ENCODE peak calls at places on chromosomes 5 and 9, in ten cellular contexts. A, T, J, G, W, P, L, U, H and S are unnamed samples.

GRCh38 chr9:114467226-114467750 is 38.0 kb downstream of the WHRN start:
- DNase-seq in A (no peak), T (no peak), J (no peak), G (no peak), W (no peak), P (no peak), L (no peak), U (no peak), H (no peak), S (no peak)

GRCh38 chr5:140303987-140304386 is 1.1 kb upstream of the PFDN1 start:
- DNase-seq in A (no peak), T (no peak), J (no peak), G (no peak), W (no peak), P (no peak), L (no peak), U (no peak), H (no peak), S (no peak)

GRCh38 chr5:154567155-154567554 is 89.1 kb upstream of the HAND1 start:
- DNase-seq in A (no peak), T (no peak), J (no peak), G (no peak), W (no peak), P (no peak), L (no peak), U (no peak), H (no peak), S (no peak)

GRCh38 chr5:10874561-10874960 is 113.5 kb upstream of the DAP start:
- DNase-seq in A (no peak), T (no peak), J (no peak), G (no peak), W (no peak), P (no peak), L (no peak), U (no peak), H (no peak), S (no peak)

GRCh38 chr5:11719888-11720481 is 184.3 kb downstream of the CTNND2 start:
- DNase-seq in A (no peak), T (no peak), J (peak; percentile 56), G (no peak), W (peak; percentile 77), P (peak; percentile 10), L (peak; percentile 39), U (peak; percentile 85), H (peak; percentile 84), S (no peak)

GRCh38 chr5:53448851-53449250 is 31.6 kb upstream of the FST start:
- DNase-seq in A (no peak), T (no peak), J (no peak), G (no peak), W (no peak), P (no peak), L (no peak), U (no peak), H (no peak), S (no peak)

GRCh38 chr5:12016149-12016740 is 112.0 kb upstream of the CTNND2 start:
- DNase-seq in A (no peak), T (no peak), J (no peak), G (no peak), W (no peak), P (peak; percentile 37), L (no peak), U (peak; percentile 47), H (peak; percentile 36), S (no peak)

GRCh38 chr9:136525841-136526499 is 19.9 kb downstream of the NOTCH1 start:
- DNase-seq in A (no peak), T (peak; percentile 88), J (no peak), G (no peak), W (no peak), P (no peak), L (no peak), U (no peak), H (peak; percentile 79), S (no peak)

GRCh38 chr5:177384134-177384533 is at the start of gene SLC34A1:
- DNase-seq in A (no peak), T (no peak), J (no peak), G (no peak), W (no peak), P (no peak), L (no peak), U (no peak), H (no peak), S (no peak)

GRCh38 chr9:114078021-114078780 is at the start of gene AMBP:
- DNase-seq in A (peak; percentile 79), T (no peak), J (no peak), G (no peak), W (no peak), P (no peak), L (no peak), U (no peak), H (no peak), S (no peak)

GRCh38 chr5:117604845-117605244 is 1030.2 kb upstream of the SEMA6A start:
- DNase-seq in A (no peak), T (no peak), J (no peak), G (no peak), W (no peak), P (peak; percentile 24), L (no peak), U (no peak), H (no peak), S (no peak)

GRCh38 chr5:100553209-100553608 is 18.0 kb downstream of the FAM174A start:
- DNase-seq in A (no peak), T (no peak), J (no peak), G (no peak), W (peak; percentile 5), P (no peak), L (no peak), U (no peak), H (no peak), S (no peak)

GRCh38 chr5:53419247-53419646 is 61.2 kb upstream of the FST start:
- DNase-seq in A (no peak), T (no peak), J (no peak), G (no peak), W (no peak), P (peak; percentile 90), L (no peak), U (peak; percentile 82), H (no peak), S (no peak)

GRCh38 chr9:113513541-113513940 is 50.0 kb downstream of the RGS3 start:
- DNase-seq in A (peak; percentile 36), T (no peak), J (no peak), G (no peak), W (no peak), P (no peak), L (no peak), U (no peak), H (no peak), S (no peak)

GRCh38 chr5:159913048-159913447 is 3.2 kb upstream of the ADRA1B start:
- DNase-seq in A (no peak), T (no peak), J (no peak), G (no peak), W (no peak), P (peak; percentile 92), L (no peak), U (peak; percentile 62), H (no peak), S (no peak)

GRCh38 chr5:134125195-134126015 is 10.9 kb downstream of the TCF7 start:
- DNase-seq in A (no peak), T (no peak), J (no peak), G (no peak), W (no peak), P (no peak), L (peak; percentile 53), U (peak; percentile 91), H (no peak), S (no peak)

DNA sequence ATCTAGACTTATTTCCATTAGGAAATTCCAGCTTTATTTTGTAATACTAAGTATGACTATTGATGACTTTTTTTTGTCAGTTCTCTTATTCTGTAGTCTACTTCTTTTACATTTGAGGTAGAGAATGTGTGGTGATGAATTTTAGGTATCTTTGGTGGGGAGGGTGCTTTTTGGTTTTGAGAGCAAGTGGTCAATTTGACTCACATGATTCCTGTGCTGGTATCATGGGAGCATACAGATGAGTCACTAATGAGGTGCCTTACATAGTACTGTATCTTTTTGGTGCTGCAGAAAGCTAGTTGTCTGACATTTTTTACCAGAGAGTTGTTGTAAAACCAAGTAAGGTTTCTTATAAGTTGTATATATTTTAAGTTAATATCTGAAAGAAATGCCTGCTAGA is 35.3 kb downstream of the ERBIN start:
- DNase-seq in A (no peak), T (no peak), J (no peak), G (no peak), W (no peak), P (peak; percentile 64), L (no peak), U (peak; percentile 8), H (no peak), S (no peak)
- H3K9me3 ChIP-seq in A (no peaks in the 10 kb centered on the region), T (no peaks in the 10 kb centered on the region), J (peaks cover 27% of the 10 kb centered on the region), G (no peaks in the 10 kb centered on the region), W (no peaks in the 10 kb centered on the region), P (no peaks in the 10 kb centered on the region), L (no peaks in the 10 kb centered on the region), U (no peaks in the 10 kb centered on the region), H (no peaks in the 10 kb centered on the region), S (no peaks in the 10 kb centered on the region)

GRCh38 chr5:104088876-104089778 is 526.5 kb upstream of the NUDT12 start:
- DNase-seq in A (no peak), T (no peak), J (no peak), G (no peak), W (no peak), P (peak; percentile 13), L (no peak), U (peak; percentile 85), H (no peak), S (no peak)
- H3K9me3 ChIP-seq in A (no peaks in the 10 kb centered on the region), T (no peaks in the 10 kb centered on the region), J (no peaks in the 10 kb centered on the region), G (no peaks in the 10 kb centered on the region), W (no peaks in the 10 kb centered on the region), P (peaks cover 3% of the 10 kb centered on the region), L (no peaks in the 10 kb centered on the region), U (no peaks in the 10 kb centered on the region), H (no peaks in the 10 kb centered on the region), S (no peaks in the 10 kb centered on the region)

DNA sequence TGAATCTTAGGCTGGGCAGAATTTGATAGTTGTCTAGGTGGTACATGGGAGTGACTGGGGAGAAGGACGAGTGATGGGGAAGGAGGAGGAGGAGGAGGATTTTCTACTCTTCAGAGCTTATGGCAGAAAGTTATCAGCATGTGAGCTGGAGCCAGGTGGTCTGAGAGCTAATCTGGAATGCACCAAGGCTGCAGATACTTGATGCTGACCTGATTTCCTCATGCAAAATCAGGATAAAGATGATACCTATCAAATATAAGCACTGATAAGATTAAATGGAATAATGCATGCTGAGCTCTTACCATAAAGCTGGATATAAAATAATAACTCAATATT is 250.4 kb downstream of the SEMA5A start:
- DNase-seq in A (no peak), T (no peak), J (no peak), G (no peak), W (no peak), P (no peak), L (no peak), U (no peak), H (no peak), S (no peak)
- H3K9me3 ChIP-seq in A (no peaks in the 10 kb centered on the region), T (no peaks in the 10 kb centered on the region), J (no peaks in the 10 kb centered on the region), G (no peaks in the 10 kb centered on the region), W (no peaks in the 10 kb centered on the region), P (no peaks in the 10 kb centered on the region), L (no peaks in the 10 kb centered on the region), U (no peaks in the 10 kb centered on the region), H (no peaks in the 10 kb centered on the region), S (no peaks in the 10 kb centered on the region)

DNA sequence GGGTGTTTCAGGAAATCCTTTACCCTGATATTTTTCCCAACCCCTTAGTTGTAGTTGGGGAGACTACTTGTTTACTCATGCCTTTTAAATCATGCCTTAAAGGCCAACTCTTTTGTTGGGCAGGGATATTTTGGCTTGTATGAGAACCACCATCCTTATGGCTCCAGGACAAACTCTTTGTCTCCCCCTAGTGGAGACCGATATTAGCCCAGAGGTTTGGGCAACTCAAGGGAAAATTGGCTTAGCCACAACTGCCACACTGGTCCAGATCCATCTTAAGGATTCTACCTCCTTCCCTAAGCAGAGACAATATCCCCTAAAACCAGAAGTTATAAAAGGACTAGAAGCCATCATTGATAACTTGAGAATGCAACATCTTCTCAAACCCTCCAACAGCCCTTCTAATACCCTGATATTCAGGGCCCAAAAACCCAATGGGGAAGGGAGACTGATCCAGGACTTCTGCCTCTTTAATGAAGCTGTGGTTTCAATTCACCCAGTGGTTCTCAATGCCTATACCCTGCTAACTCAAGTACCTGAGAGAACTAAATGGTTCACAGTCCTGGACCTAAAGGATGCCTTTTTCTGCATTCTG is 100.9 kb upstream of the HCN1 start:
- DNase-seq in A (no peak), T (no peak), J (no peak), G (no peak), W (no peak), P (no peak), L (no peak), U (peak; percentile 9), H (peak; percentile 9), S (no peak)
- H3K9me3 ChIP-seq in A (no peaks in the 10 kb centered on the region), T (no peaks in the 10 kb centered on the region), J (no peaks in the 10 kb centered on the region), G (peaks cover 12% of the 10 kb centered on the region), W (no peaks in the 10 kb centered on the region), P (peaks cover 18% of the 10 kb centered on the region), L (no peaks in the 10 kb centered on the region), U (peaks cover 17% of the 10 kb centered on the region), H (no peaks in the 10 kb centered on the region), S (no peaks in the 10 kb centered on the region)